ENCODE peak calls at places on chromosomes 12 and 14, in nine cellular contexts. One of them, this sample, is unnamed.

GRCh38 chr12:51183816-51184215 is 10.9 kb upstream of the TFCP2 start:
- DNase-seq in uterus: no peak
- DNase-seq in upper lobe of right lung: no peak
- DNase-seq in pancreas: peak; percentile 92
- DNase-seq in AG04449: no peak
- DNase-seq in left ventricle myocardium inferior: peak; percentile 61
- DNase-seq in CD4-positive, CD25-positive, alpha-beta regulatory T cell: no peak
- DNase-seq in choroid plexus epithelial cell: peak; percentile 56
- DNase-seq in mesendoderm: no peak
- DNase-seq in this sample: no peak

GRCh38 chr14:99815696-99816095 is 22.5 kb downstream of the EML1 start:
- DNase-seq in choroid plexus epithelial cell: no peak
- DNase-seq in pancreas: no peak
- DNase-seq in mesendoderm: no peak
- DNase-seq in left ventricle myocardium inferior: no peak
- DNase-seq in uterus: no peak
- DNase-seq in CD4-positive, CD25-positive, alpha-beta regulatory T cell: no peak
- DNase-seq in upper lobe of right lung: no peak
- DNase-seq in AG04449: no peak
- DNase-seq in this sample: no peak

GRCh38 chr12:27521066-27521465 is 2.9 kb upstream of the PPFIBP1 start:
- DNase-seq in left ventricle myocardium inferior: peak; percentile 33
- DNase-seq in upper lobe of right lung: no peak
- DNase-seq in CD4-positive, CD25-positive, alpha-beta regulatory T cell: no peak
- DNase-seq in AG04449: no peak
- DNase-seq in uterus: peak; percentile 71
- DNase-seq in choroid plexus epithelial cell: no peak
- DNase-seq in mesendoderm: peak; percentile 91
- DNase-seq in pancreas: no peak
- DNase-seq in this sample: peak; percentile 72

GRCh38 chr12:51318846-51319570 is 5.0 kb downstream of the BIN2 start:
- DNase-seq in upper lobe of right lung: no peak
- DNase-seq in uterus: no peak
- DNase-seq in AG04449: no peak
- DNase-seq in left ventricle myocardium inferior: no peak
- DNase-seq in CD4-positive, CD25-positive, alpha-beta regulatory T cell: peak; percentile 93
- DNase-seq in pancreas: no peak
- DNase-seq in choroid plexus epithelial cell: no peak
- DNase-seq in mesendoderm: no peak
- DNase-seq in this sample: no peak

GRCh38 chr14:61668267-61668666 is 27.0 kb upstream of the HIF1A start:
- DNase-seq in AG04449: no peak
- DNase-seq in choroid plexus epithelial cell: no peak
- DNase-seq in pancreas: no peak
- DNase-seq in upper lobe of right lung: no peak
- DNase-seq in left ventricle myocardium inferior: no peak
- DNase-seq in uterus: no peak
- DNase-seq in mesendoderm: no peak
- DNase-seq in CD4-positive, CD25-positive, alpha-beta regulatory T cell: no peak
- DNase-seq in this sample: no peak

GRCh38 chr12:110244829-110245228 is 36.2 kb upstream of the ATP2A2 start:
- DNase-seq in pancreas: no peak
- DNase-seq in left ventricle myocardium inferior: peak; percentile 80
- DNase-seq in mesendoderm: peak; percentile 92
- DNase-seq in choroid plexus epithelial cell: no peak
- DNase-seq in upper lobe of right lung: no peak
- DNase-seq in uterus: no peak
- DNase-seq in AG04449: no peak
- DNase-seq in CD4-positive, CD25-positive, alpha-beta regulatory T cell: no peak
- DNase-seq in this sample: no peak

GRCh38 chr14:101062611-101063010 is 159.1 kb upstream of the RTL1 start:
- DNase-seq in choroid plexus epithelial cell: peak; percentile 47
- DNase-seq in AG04449: no peak
- DNase-seq in mesendoderm: no peak
- DNase-seq in uterus: no peak
- DNase-seq in CD4-positive, CD25-positive, alpha-beta regulatory T cell: no peak
- DNase-seq in left ventricle myocardium inferior: no peak
- DNase-seq in pancreas: no peak
- DNase-seq in upper lobe of right lung: peak; percentile 10
- DNase-seq in this sample: no peak

GRCh38 chr12:12046401-12046800 is 24.3 kb upstream of the BCL2L14 start:
- DNase-seq in mesendoderm: no peak
- DNase-seq in uterus: no peak
- DNase-seq in upper lobe of right lung: no peak
- DNase-seq in left ventricle myocardium inferior: no peak
- DNase-seq in choroid plexus epithelial cell: no peak
- DNase-seq in pancreas: no peak
- DNase-seq in CD4-positive, CD25-positive, alpha-beta regulatory T cell: no peak
- DNase-seq in AG04449: no peak
- DNase-seq in this sample: no peak

GRCh38 chr14:55707365-55707804 is 127.4 kb downstream of the KTN1 start:
- DNase-seq in pancreas: no peak
- DNase-seq in AG04449: peak; percentile 23
- DNase-seq in CD4-positive, CD25-positive, alpha-beta regulatory T cell: peak; percentile 34
- DNase-seq in left ventricle myocardium inferior: no peak
- DNase-seq in uterus: no peak
- DNase-seq in mesendoderm: peak; percentile 31
- DNase-seq in upper lobe of right lung: no peak
- DNase-seq in choroid plexus epithelial cell: peak; percentile 78
- DNase-seq in this sample: no peak

GRCh38 chr14:80974338-80975078 is 19.1 kb downstream of the TSHR start:
- DNase-seq in mesendoderm: no peak
- DNase-seq in uterus: no peak
- DNase-seq in AG04449: peak; percentile 46
- DNase-seq in choroid plexus epithelial cell: peak; percentile 12
- DNase-seq in pancreas: no peak
- DNase-seq in CD4-positive, CD25-positive, alpha-beta regulatory T cell: no peak
- DNase-seq in left ventricle myocardium inferior: no peak
- DNase-seq in upper lobe of right lung: no peak
- DNase-seq in this sample: no peak

GRCh38 chr12:124633269-124633953 is 66.0 kb upstream of the NCOR2 start:
- DNase-seq in choroid plexus epithelial cell: peak; percentile 78
- DNase-seq in CD4-positive, CD25-positive, alpha-beta regulatory T cell: no peak
- DNase-seq in AG04449: no peak
- DNase-seq in left ventricle myocardium inferior: no peak
- DNase-seq in pancreas: no peak
- DNase-seq in upper lobe of right lung: no peak
- DNase-seq in uterus: no peak
- DNase-seq in mesendoderm: no peak
- DNase-seq in this sample: no peak

GRCh38 chr12:2337031-2338010 is 284.5 kb downstream of the CACNA1C start:
- DNase-seq in choroid plexus epithelial cell: no peak
- DNase-seq in upper lobe of right lung: no peak
- DNase-seq in AG04449: no peak
- DNase-seq in mesendoderm: no peak
- DNase-seq in CD4-positive, CD25-positive, alpha-beta regulatory T cell: no peak
- DNase-seq in uterus: no peak
- DNase-seq in pancreas: no peak
- DNase-seq in left ventricle myocardium inferior: no peak
- DNase-seq in this sample: no peak

GRCh38 chr14:43651896-43652295 is 855.2 kb downstream of the FSCB start:
- DNase-seq in left ventricle myocardium inferior: no peak
- DNase-seq in AG04449: no peak
- DNase-seq in upper lobe of right lung: no peak
- DNase-seq in pancreas: no peak
- DNase-seq in uterus: no peak
- DNase-seq in CD4-positive, CD25-positive, alpha-beta regulatory T cell: no peak
- DNase-seq in choroid plexus epithelial cell: no peak
- DNase-seq in mesendoderm: peak; percentile 15
- DNase-seq in this sample: no peak

GRCh38 chr14:29037428-29037827 is 270.8 kb downstream of the FOXG1 start:
- DNase-seq in pancreas: no peak
- DNase-seq in choroid plexus epithelial cell: peak; percentile 10
- DNase-seq in left ventricle myocardium inferior: no peak
- DNase-seq in uterus: no peak
- DNase-seq in upper lobe of right lung: no peak
- DNase-seq in mesendoderm: no peak
- DNase-seq in AG04449: no peak
- DNase-seq in CD4-positive, CD25-positive, alpha-beta regulatory T cell: no peak
- DNase-seq in this sample: no peak

GRCh38 chr14:100914597-100915021 is 11.1 kb upstream of the RTL1 start:
- DNase-seq in upper lobe of right lung: no peak
- DNase-seq in AG04449: no peak
- DNase-seq in CD4-positive, CD25-positive, alpha-beta regulatory T cell: no peak
- DNase-seq in choroid plexus epithelial cell: peak; percentile 47
- DNase-seq in left ventricle myocardium inferior: no peak
- DNase-seq in mesendoderm: no peak
- DNase-seq in pancreas: no peak
- DNase-seq in uterus: no peak
- DNase-seq in this sample: no peak

GRCh38 chr12:47729233-47729632 is 3.9 kb upstream of the ENDOU start:
- DNase-seq in CD4-positive, CD25-positive, alpha-beta regulatory T cell: no peak
- DNase-seq in upper lobe of right lung: no peak
- DNase-seq in AG04449: no peak
- DNase-seq in pancreas: peak; percentile 27
- DNase-seq in uterus: no peak
- DNase-seq in choroid plexus epithelial cell: no peak
- DNase-seq in mesendoderm: no peak
- DNase-seq in left ventricle myocardium inferior: no peak
- DNase-seq in this sample: no peak

GRCh38 chr12:15151141-15152091 is 69.8 kb downstream of the RERG start:
- DNase-seq in mesendoderm: peak; percentile 24
- DNase-seq in left ventricle myocardium inferior: no peak
- DNase-seq in uterus: no peak
- DNase-seq in CD4-positive, CD25-positive, alpha-beta regulatory T cell: no peak
- DNase-seq in upper lobe of right lung: no peak
- DNase-seq in AG04449: no peak
- DNase-seq in choroid plexus epithelial cell: peak; percentile 69
- DNase-seq in pancreas: no peak
- DNase-seq in this sample: no peak
- H3K4me3 ChIP-seq in mesendoderm: no peak overlapping the region
- H3K4me3 ChIP-seq in left ventricle myocardium inferior: no peak overlapping the region
- H3K4me3 ChIP-seq in uterus: peak overlapping the region; percentile 0
- H3K4me3 ChIP-seq in CD4-positive, CD25-positive, alpha-beta regulatory T cell: no peak overlapping the region
- H3K4me3 ChIP-seq in upper lobe of right lung: no peak overlapping the region
- H3K4me3 ChIP-seq in AG04449: no peak overlapping the region
- H3K4me3 ChIP-seq in choroid plexus epithelial cell: no peak overlapping the region
- H3K4me3 ChIP-seq in pancreas: no peak overlapping the region
- H3K4me3 ChIP-seq in this sample: no peak overlapping the region

GRCh38 chr12:6821271-6821673 is 349 bp upstream of the GPR162 start:
- DNase-seq in pancreas: no peak
- DNase-seq in upper lobe of right lung: peak; percentile 75
- DNase-seq in CD4-positive, CD25-positive, alpha-beta regulatory T cell: peak; percentile 55
- DNase-seq in uterus: no peak
- DNase-seq in AG04449: no peak
- DNase-seq in mesendoderm: peak; percentile 86
- DNase-seq in choroid plexus epithelial cell: peak; percentile 83
- DNase-seq in left ventricle myocardium inferior: peak; percentile 80
- DNase-seq in this sample: peak; percentile 64
- H3K4me3 ChIP-seq in pancreas: peak overlapping the region; percentile 17
- H3K4me3 ChIP-seq in upper lobe of right lung: peak overlapping the region; percentile 51
- H3K4me3 ChIP-seq in CD4-positive, CD25-positive, alpha-beta regulatory T cell: no peak overlapping the region
- H3K4me3 ChIP-seq in uterus: peak overlapping the region; percentile 30
- H3K4me3 ChIP-seq in AG04449: peak overlapping the region; percentile 62
- H3K4me3 ChIP-seq in mesendoderm: no peak overlapping the region
- H3K4me3 ChIP-seq in choroid plexus epithelial cell: peak overlapping the region; percentile 58
- H3K4me3 ChIP-seq in left ventricle myocardium inferior: peak overlapping the region; percentile 67
- H3K4me3 ChIP-seq in this sample: peak overlapping the region; percentile 19

GRCh38 chr12:103442822-103443221 is 52.9 kb downstream of the C12orf42 start:
- DNase-seq in CD4-positive, CD25-positive, alpha-beta regulatory T cell: no peak
- DNase-seq in pancreas: no peak
- DNase-seq in left ventricle myocardium inferior: no peak
- DNase-seq in AG04449: no peak
- DNase-seq in uterus: no peak
- DNase-seq in mesendoderm: no peak
- DNase-seq in upper lobe of right lung: no peak
- DNase-seq in choroid plexus epithelial cell: no peak
- DNase-seq in this sample: no peak

GRCh38 chr12:103442187-103442564 is 53.6 kb downstream of the C12orf42 start:
- DNase-seq in upper lobe of right lung: no peak
- DNase-seq in uterus: no peak
- DNase-seq in CD4-positive, CD25-positive, alpha-beta regulatory T cell: no peak
- DNase-seq in AG04449: no peak
- DNase-seq in choroid plexus epithelial cell: no peak
- DNase-seq in mesendoderm: no peak
- DNase-seq in pancreas: no peak
- DNase-seq in left ventricle myocardium inferior: no peak
- DNase-seq in this sample: no peak

GRCh38 chr12:103444983-103445382 is 50.8 kb downstream of the C12orf42 start:
- DNase-seq in pancreas: no peak
- DNase-seq in uterus: no peak
- DNase-seq in choroid plexus epithelial cell: no peak
- DNase-seq in mesendoderm: peak; percentile 53
- DNase-seq in upper lobe of right lung: no peak
- DNase-seq in left ventricle myocardium inferior: no peak
- DNase-seq in CD4-positive, CD25-positive, alpha-beta regulatory T cell: no peak
- DNase-seq in AG04449: no peak
- DNase-seq in this sample: no peak

GRCh38 chr12:103441437-103442186 is 54.2 kb downstream of the C12orf42 start:
- DNase-seq in uterus: no peak
- DNase-seq in pancreas: no peak
- DNase-seq in choroid plexus epithelial cell: no peak
- DNase-seq in mesendoderm: no peak
- DNase-seq in AG04449: no peak
- DNase-seq in CD4-positive, CD25-positive, alpha-beta regulatory T cell: peak; percentile 82
- DNase-seq in upper lobe of right lung: no peak
- DNase-seq in left ventricle myocardium inferior: no peak
- DNase-seq in this sample: no peak
- H3K4me3 ChIP-seq in uterus: no peak overlapping the region
- H3K4me3 ChIP-seq in pancreas: no peak overlapping the region
- H3K4me3 ChIP-seq in choroid plexus epithelial cell: no peak overlapping the region
- H3K4me3 ChIP-seq in mesendoderm: no peak overlapping the region
- H3K4me3 ChIP-seq in AG04449: no peak overlapping the region
- H3K4me3 ChIP-seq in CD4-positive, CD25-positive, alpha-beta regulatory T cell: peak overlapping the region; percentile 88
- H3K4me3 ChIP-seq in upper lobe of right lung: no peak overlapping the region
- H3K4me3 ChIP-seq in left ventricle myocardium inferior: no peak overlapping the region
- H3K4me3 ChIP-seq in this sample: no peak overlapping the region

GRCh38 chr14:105578070-105578469 is 51.7 kb downstream of the TMEM121 start:
- DNase-seq in mesendoderm: no peak
- DNase-seq in CD4-positive, CD25-positive, alpha-beta regulatory T cell: no peak
- DNase-seq in uterus: no peak
- DNase-seq in left ventricle myocardium inferior: no peak
- DNase-seq in AG04449: no peak
- DNase-seq in upper lobe of right lung: no peak
- DNase-seq in pancreas: no peak
- DNase-seq in choroid plexus epithelial cell: no peak
- DNase-seq in this sample: no peak

GRCh38 chr14:105582639-105583038 is 56.3 kb downstream of the TMEM121 start:
- DNase-seq in left ventricle myocardium inferior: no peak
- DNase-seq in AG04449: no peak
- DNase-seq in upper lobe of right lung: peak; percentile 46
- DNase-seq in choroid plexus epithelial cell: no peak
- DNase-seq in mesendoderm: peak; percentile 7
- DNase-seq in uterus: no peak
- DNase-seq in pancreas: peak; percentile 44
- DNase-seq in CD4-positive, CD25-positive, alpha-beta regulatory T cell: no peak
- DNase-seq in this sample: no peak

GRCh38 chr14:105577339-105577861 is 51.0 kb downstream of the TMEM121 start:
- DNase-seq in pancreas: peak; percentile 33
- DNase-seq in mesendoderm: no peak
- DNase-seq in CD4-positive, CD25-positive, alpha-beta regulatory T cell: peak; percentile 41
- DNase-seq in left ventricle myocardium inferior: no peak
- DNase-seq in upper lobe of right lung: peak; percentile 39
- DNase-seq in AG04449: no peak
- DNase-seq in choroid plexus epithelial cell: no peak
- DNase-seq in uterus: no peak
- DNase-seq in this sample: no peak

GRCh38 chr14:105576525-105577088 is 50.2 kb downstream of the TMEM121 start:
- DNase-seq in uterus: no peak
- DNase-seq in CD4-positive, CD25-positive, alpha-beta regulatory T cell: no peak
- DNase-seq in AG04449: no peak
- DNase-seq in upper lobe of right lung: no peak
- DNase-seq in left ventricle myocardium inferior: no peak
- DNase-seq in mesendoderm: no peak
- DNase-seq in choroid plexus epithelial cell: no peak
- DNase-seq in pancreas: no peak
- DNase-seq in this sample: no peak

GRCh38 chr14:105581551-105582341 is 55.4 kb downstream of the TMEM121 start:
- DNase-seq in upper lobe of right lung: peak; percentile 55
- DNase-seq in left ventricle myocardium inferior: no peak
- DNase-seq in CD4-positive, CD25-positive, alpha-beta regulatory T cell: peak; percentile 62
- DNase-seq in uterus: no peak
- DNase-seq in choroid plexus epithelial cell: no peak
- DNase-seq in AG04449: no peak
- DNase-seq in mesendoderm: no peak
- DNase-seq in pancreas: peak; percentile 45
- DNase-seq in this sample: peak; percentile 10
- H3K4me3 ChIP-seq in upper lobe of right lung: no peak overlapping the region
- H3K4me3 ChIP-seq in left ventricle myocardium inferior: no peak overlapping the region
- H3K4me3 ChIP-seq in CD4-positive, CD25-positive, alpha-beta regulatory T cell: no peak overlapping the region
- H3K4me3 ChIP-seq in uterus: no peak overlapping the region
- H3K4me3 ChIP-seq in choroid plexus epithelial cell: no peak overlapping the region
- H3K4me3 ChIP-seq in AG04449: no peak overlapping the region
- H3K4me3 ChIP-seq in mesendoderm: no peak overlapping the region
- H3K4me3 ChIP-seq in pancreas: no peak overlapping the region
- H3K4me3 ChIP-seq in this sample: no peak overlapping the region

This sample was measured in ovary.